ENCODE peak calls at places on chromosomes 3 and 15, in four cellular contexts. O is tibial nerve, L is WTC11, E is right atrium auricular region. I is an unnamed sample.

GRCh38 chr3:157130138-157130880 is 29.6 kb downstream of the CCNL1 start:
- DNase-seq in E (peak), O (peak), L (peak), I (peak)

GRCh38 chr3:122628567-122628966 is 51.1 kb downstream of the PARP15 start:
- DNase-seq in E (no peak), O (no peak), L (no peak), I (no peak)

GRCh38 chr3:185708392-185708791 is 116.5 kb downstream of the IGF2BP2 start:
- DNase-seq in O (no peak), L (no peak), E (no peak), I (no peak)

GRCh38 chr3:58414538-58415197 is 19.0 kb downstream of the PDHB start:
- DNase-seq in O (no peak), L (no peak), E (peak), I (no peak)

GRCh38 chr3:197841789-197842188 is 50.7 kb downstream of the LRCH3 start:
- DNase-seq in L (no peak), O (no peak), E (no peak), I (no peak)

GRCh38 chr3:53941945-53942344 is 50.3 kb upstream of the SELENOK start:
- DNase-seq in E (no peak), O (no peak), L (no peak), I (no peak)

GRCh38 chr3:87873136-87873535 is 185.7 kb downstream of the CGGBP1 start:
- DNase-seq in L (no peak), O (no peak), E (no peak), I (no peak)

GRCh38 chr15:66404122-66404521 is 17.4 kb downstream of the MAP2K1 start:
- DNase-seq in E (no peak), O (no peak), L (peak), I (no peak)

GRCh38 chr15:45185903-45186770 is 1.6 kb downstream of the SHF start:
- DNase-seq in E (no peak), L (no peak), O (no peak), I (no peak)

GRCh38 chr15:34812369-34812768 is 17.0 kb upstream of the ACTC1 start:
- DNase-seq in O (no peak), E (no peak), L (no peak), I (no peak)

GRCh38 chr3:32844322-32844654 is 26.5 kb downstream of the TRIM71 start:
- DNase-seq in O (no peak), L (no peak), E (no peak), I (no peak)

GRCh38 chr15:100920516-100921135 is 1.5 kb downstream of the LRRK1 start:
- DNase-seq in E (no peak), O (no peak), L (no peak), I (no peak)

GRCh38 chr3:134849561-134849960 is 54.5 kb downstream of the EPHB1 start:
- DNase-seq in O (no peak), L (no peak), E (no peak), I (no peak)

GRCh38 chr3:153442386-153442785 is 280.4 kb downstream of the RAP2B start:
- DNase-seq in E (no peak), O (no peak), L (no peak), I (no peak)

GRCh38 chr3:4504340-4505261 is 11.5 kb downstream of the ITPR1 start:
- DNase-seq in E (no peak), L (no peak), O (no peak), I (peak)

GRCh38 chr3:141738636-141739363 is 702 bp downstream of the RNF7 start:
- DNase-seq in E (no peak), O (no peak), L (no peak), I (peak)

GRCh38 chr3:4247391-4247790 is 55.8 kb upstream of the SETMAR start:
- DNase-seq in E (no peak), L (no peak), O (no peak), I (no peak)

GRCh38 chr3:36302110-36302509 is 78.2 kb upstream of the STAC start:
- DNase-seq in L (no peak), O (no peak), E (no peak), I (no peak)

GRCh38 chr3:126936853-126937395 is 46.0 kb upstream of the PLXNA1 start:
- DNase-seq in O (no peak), E (no peak), L (no peak), I (no peak)

GRCh38 chr3:49177073-49177472 is 5.7 kb downstream of the KLHDC8B start:
- DNase-seq in O (no peak), E (no peak), L (no peak), I (no peak)

GRCh38 chr15:47756872-47757271 is 39.6 kb downstream of the SEMA6D start:
- DNase-seq in O (no peak), L (no peak), E (no peak), I (no peak)

GRCh38 chr15:38612159-38612863 is 47.7 kb upstream of the RASGRP1 start:
- DNase-seq in L (no peak), O (no peak), E (no peak), I (no peak)

GRCh38 chr3:156648086-156648485 is 26.3 kb upstream of the TIPARP start:
- DNase-seq in L (no peak), E (no peak), O (no peak), I (no peak)